ENCODE peak calls at places on chromosomes 7 and 10, in four cellular contexts. U is HCT116, N is HepG2, I is K562. K is an unnamed sample.

GRCh38 chr10:26717476-26717875 is 20.0 kb downstream of the PDSS1 start:
- DNase-seq in U (no peak), I (no peak), N (no peak), K (no peak)

GRCh38 chr10:33862706-33863105 is 528.2 kb upstream of the NRP1 start:
- DNase-seq in U (no peak), I (no peak), N (no peak), K (no peak)

GRCh38 chr10:124332426-124332825 is 86.3 kb downstream of the OAT start:
- DNase-seq in U (no peak), N (no peak), I (no peak), K (no peak)

GRCh38 chr10:84135836-84136235 is 3.5 kb upstream of the GHITM start:
- DNase-seq in N (peak; percentile 80), U (no peak), I (no peak), K (no peak)

GRCh38 chr7:113015038-113015645 is 71.5 kb downstream of the GPR85 start:
- DNase-seq in I (peak; percentile 20), N (peak; percentile 11), U (peak; percentile 27), K (peak; percentile 55)

GRCh38 chr10:91433620-91434019 is 23.5 kb downstream of the HECTD2 start:
- DNase-seq in I (no peak), U (no peak), N (peak; percentile 77), K (no peak)

GRCh38 chr10:80104066-80104926 is 25.8 kb downstream of the TMEM254 start:
- DNase-seq in U (no peak), N (peak; percentile 16), I (peak; percentile 9), K (peak; percentile 63)

GRCh38 chr10:10758306-10758705 is 259.4 kb upstream of the CELF2 start:
- DNase-seq in N (no peak), U (no peak), I (no peak), K (no peak)

GRCh38 chr7:21256310-21256877 is 171.5 kb upstream of the SP4 start:
- DNase-seq in U (peak; percentile 32), N (peak; percentile 31), I (no peak), K (peak; percentile 9)

GRCh38 chr7:101659706-101660105 is 30.6 kb upstream of the MYL10 start:
- DNase-seq in N (peak; percentile 14), U (no peak), I (no peak), K (no peak)

GRCh38 chr10:119022846-119023552 is 6.5 kb upstream of the NANOS1 start:
- DNase-seq in I (no peak), N (no peak), U (no peak), K (peak; percentile 80)

GRCh38 chr10:6990891-6991290 is 410.8 kb upstream of the PRKCQ start:
- DNase-seq in I (no peak), N (no peak), U (no peak), K (no peak)

GRCh38 chr10:77899080-77899477 is 27.5 kb downstream of the DLG5 start:
- DNase-seq in U (peak; percentile 36), I (no peak), N (no peak), K (no peak)

GRCh38 chr7:102322202-102322715 is 34.0 kb downstream of the SPDYE6 start:
- DNase-seq in N (no peak), I (no peak), U (no peak), K (peak; percentile 35)

GRCh38 chr7:67692425-67692824 is 695.8 kb downstream of the TYW1 start:
- DNase-seq in N (no peak), I (no peak), U (no peak), K (no peak)

GRCh38 chr7:21191317-21192073 is 236.4 kb upstream of the SP4 start:
- DNase-seq in N (no peak), U (no peak), I (no peak), K (no peak)

GRCh38 chr7:140242057-140243031 is 65.6 kb upstream of the KDM7A start:
- DNase-seq in I (peak; percentile 95), N (peak; percentile 20), U (no peak), K (peak; percentile 81)

DNA sequence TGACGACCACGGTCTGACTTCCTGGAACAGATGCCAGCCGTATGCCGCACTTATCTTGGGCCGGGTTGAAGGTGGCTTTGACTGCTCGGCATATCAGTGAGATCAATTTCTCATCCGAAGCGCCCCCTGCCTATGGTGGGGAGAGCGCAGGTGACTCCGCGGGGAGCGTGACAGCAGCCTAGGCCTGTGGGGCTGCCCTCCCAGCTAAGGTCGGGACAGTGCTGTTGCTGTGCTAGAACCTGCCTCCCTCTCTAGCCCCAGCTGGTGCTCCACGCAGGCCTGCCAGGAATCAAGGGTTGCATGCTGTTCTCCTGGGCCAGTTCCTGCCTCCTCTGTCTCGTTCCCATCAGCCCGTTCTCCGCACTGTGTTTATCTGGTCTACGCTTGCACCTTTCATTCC is 49.8 kb downstream of the PODXL start:
- DNase-seq in I (no peak), N (no peak), U (no peak), K (no peak)
- TF ChIP-seq ELF1 in I (no peak), N (no peak), U (no peak), K (no peak)

DNA sequence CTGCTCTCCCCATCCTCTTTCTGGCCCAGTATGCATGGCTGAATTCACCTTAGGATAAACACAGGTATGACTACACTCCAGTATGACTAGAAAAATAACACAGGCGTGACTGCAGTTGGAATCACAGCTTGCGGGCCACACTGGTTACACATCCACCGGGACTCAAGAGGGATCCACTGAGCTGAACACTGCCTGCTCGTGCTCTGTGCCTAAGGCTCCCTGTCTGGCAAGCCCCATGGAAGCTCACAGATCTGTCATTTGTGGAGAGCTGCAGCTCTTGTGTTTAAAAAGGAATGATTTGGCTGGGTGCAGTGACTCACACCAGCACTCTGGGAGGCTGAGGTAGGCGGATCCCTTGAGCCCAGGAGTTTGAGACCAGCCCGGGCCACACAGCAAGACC is 26.8 kb downstream of the VOPP1 start:
- DNase-seq in I (no peak), U (no peak), N (no peak), K (no peak)
- TF ChIP-seq ELF1 in I (no peak), U (no peak), N (no peak), K (no peak)

DNA sequence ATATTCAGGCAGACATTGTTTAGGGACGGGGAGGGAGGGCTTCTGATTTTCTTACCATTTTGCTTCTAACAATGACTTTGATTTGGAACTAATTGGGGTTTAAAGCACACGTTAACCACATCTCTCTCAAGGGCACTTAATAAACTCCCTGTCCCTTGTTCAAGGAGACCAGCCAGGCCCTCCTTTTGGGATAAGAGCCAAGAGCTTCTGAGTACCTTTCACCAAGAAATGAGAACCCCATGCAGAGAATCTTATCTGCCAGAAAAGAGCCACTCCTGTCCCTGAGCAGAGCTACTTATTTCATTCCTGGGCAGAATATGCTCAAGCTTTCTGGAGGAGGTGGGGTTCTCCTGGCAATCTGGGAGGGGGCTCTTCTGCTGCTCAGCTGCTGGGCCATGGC is 574.6 kb downstream of the GALNT17 start:
- DNase-seq in I (no peak), N (no peak), U (no peak), K (no peak)
- TF ChIP-seq ELF1 in I (no peak), N (no peak), U (no peak), K (no peak)

GRCh38 chr10:42519761-42520460 is 118.5 kb downstream of the ZNF33B start:
- DNase-seq in N (no peak), I (no peak), U (no peak), K (no peak)
- TF ChIP-seq ELF1 in N (no peak), I (no peak), U (no peak), K (no peak)

DNA sequence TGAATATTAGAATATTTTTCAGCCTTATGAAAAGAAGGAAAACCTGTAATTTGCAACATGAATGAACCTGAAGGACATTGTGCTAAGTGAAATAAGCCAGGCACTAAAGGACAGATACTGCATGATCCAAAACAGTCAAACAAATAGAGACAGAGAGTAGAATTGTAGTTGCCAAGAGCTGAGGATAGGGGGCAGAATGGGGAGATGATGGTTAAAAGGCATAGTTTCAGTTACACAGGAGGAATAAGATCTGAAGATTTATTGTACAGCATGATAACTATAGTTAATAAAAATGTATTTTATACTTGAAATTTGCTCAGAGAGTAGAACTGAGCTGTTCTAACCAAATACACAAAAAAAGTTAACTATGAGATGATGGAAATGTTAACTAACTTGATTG is 149.0 kb upstream of the TMEM106B start:
- DNase-seq in I (peak; percentile 5), U (no peak), N (no peak), K (no peak)
- TF ChIP-seq ELF1 in I (no peak), U (no peak), N (no peak), K (no peak)

GRCh38 chr7:116592445-116592844 is 67.6 kb downstream of the CAV1 start:
- DNase-seq in N (no peak), I (peak; percentile 23), U (no peak), K (no peak)
- TF ChIP-seq ELF1 in N (no peak), I (no peak), U (no peak), K (no peak)

GRCh38 chr10:68987611-68988010 is 992 bp upstream of the KIFBP start:
- DNase-seq in I (no peak), N (no peak), U (no peak), K (no peak)

GRCh38 chr10:68988530-68989316 is at the start of gene KIFBP:
- DNase-seq in N (peak; percentile 95), I (peak; percentile 98), U (peak; percentile 96), K (peak; percentile 92)

GRCh38 chr10:68992721-68993440 is 4.3 kb downstream of the KIFBP start:
- DNase-seq in U (no peak), I (no peak), N (no peak), K (no peak)

DNA sequence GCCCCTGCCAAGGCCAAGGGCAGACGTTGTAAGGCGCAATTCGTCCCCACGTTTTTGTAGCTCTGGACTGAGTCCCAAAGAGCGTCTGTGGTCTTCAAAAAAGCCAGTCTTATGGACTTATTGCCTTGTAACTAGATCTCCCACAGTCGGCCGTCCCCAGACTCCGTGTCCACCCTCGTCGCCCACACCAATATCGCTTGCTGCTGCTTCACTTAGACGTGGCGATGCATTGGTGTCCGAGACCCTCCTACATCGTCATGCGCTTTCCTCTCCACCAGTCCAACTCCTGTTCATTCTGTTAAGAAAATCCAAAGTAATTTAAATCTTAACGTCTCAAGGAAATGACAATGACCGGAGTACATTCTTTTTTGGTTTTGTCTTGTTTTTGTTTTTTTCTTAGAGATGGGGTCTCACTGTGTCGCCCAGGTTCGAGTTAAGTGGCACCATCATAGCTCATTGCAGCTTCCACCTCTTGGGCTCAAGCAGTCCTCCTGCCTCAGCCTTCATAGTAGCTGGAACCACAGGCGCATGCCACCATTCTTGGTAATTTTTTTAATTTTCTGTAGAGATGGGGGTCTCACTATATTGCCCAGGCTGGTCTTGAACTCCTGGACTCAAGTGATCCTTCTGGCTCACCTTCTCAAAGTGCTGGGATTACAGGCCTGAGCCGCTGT is 851 bp downstream of the KIFBP start:
- DNase-seq in N (no peak), I (no peak), U (no peak), K (no peak)
- TF ChIP-seq ELF1 in N (no peak), I (no peak), U (no peak), K (no peak)

K was measured in SK-N-SH.